ENCODE peak calls at places on chromosome 13, in ten cellular contexts. One of them, this sample, is unnamed.
A peak's percentile ranks its signal among the peaks of the same experiment; 100 is the strongest.

GRCh38 chr13:51180853-51181511 is 41.2 kb upstream of the FAM124A start:
- DNase-seq in substantia nigra: no peak
- DNase-seq in HFF-Myc: no peak
- DNase-seq in SHP77 treated with DMSO at 0.1 percent for 48 hours: no peak
- DNase-seq in dermis blood vessel endothelial cell: no peak
- DNase-seq in nephron progenitor cell: no peak
- DNase-seq in stomach: no peak
- DNase-seq in NCI-H345: no peak
- DNase-seq in kidney tubule cell: no peak
- DNase-seq in activated naive CD4-positive, alpha-beta T cell treated with anti-CD3 and anti-CD28 coated beads for 36 hours: no peak
- DNase-seq in this sample: no peak

GRCh38 chr13:95154441-95154886 is 146.8 kb downstream of the ABCC4 start:
- DNase-seq in substantia nigra: no peak
- DNase-seq in HFF-Myc: no peak
- DNase-seq in SHP77 treated with DMSO at 0.1 percent for 48 hours: peak; percentile 97
- DNase-seq in dermis blood vessel endothelial cell: peak; percentile 73
- DNase-seq in nephron progenitor cell: no peak
- DNase-seq in stomach: no peak
- DNase-seq in NCI-H345: peak; percentile 60
- DNase-seq in kidney tubule cell: no peak
- DNase-seq in activated naive CD4-positive, alpha-beta T cell treated with anti-CD3 and anti-CD28 coated beads for 36 hours: no peak
- DNase-seq in this sample: no peak

GRCh38 chr13:66312312-66313087 is 917.6 kb downstream of the PCDH9 start:
- DNase-seq in substantia nigra: no peak
- DNase-seq in HFF-Myc: no peak
- DNase-seq in SHP77 treated with DMSO at 0.1 percent for 48 hours: peak; percentile 78
- DNase-seq in dermis blood vessel endothelial cell: peak; percentile 15
- DNase-seq in nephron progenitor cell: no peak
- DNase-seq in stomach: peak; percentile 60
- DNase-seq in NCI-H345: peak; percentile 75
- DNase-seq in kidney tubule cell: peak; percentile 56
- DNase-seq in activated naive CD4-positive, alpha-beta T cell treated with anti-CD3 and anti-CD28 coated beads for 36 hours: no peak
- DNase-seq in this sample: no peak

GRCh38 chr13:28099396-28100148 is 804 bp downstream of the FLT3 start:
- DNase-seq in substantia nigra: no peak
- DNase-seq in HFF-Myc: no peak
- DNase-seq in SHP77 treated with DMSO at 0.1 percent for 48 hours: no peak
- DNase-seq in dermis blood vessel endothelial cell: no peak
- DNase-seq in nephron progenitor cell: no peak
- DNase-seq in stomach: no peak
- DNase-seq in NCI-H345: no peak
- DNase-seq in kidney tubule cell: no peak
- DNase-seq in activated naive CD4-positive, alpha-beta T cell treated with anti-CD3 and anti-CD28 coated beads for 36 hours: no peak
- DNase-seq in this sample: no peak

GRCh38 chr13:90576067-90576466 is 771.4 kb upstream of the MIR17HG start:
- DNase-seq in substantia nigra: no peak
- DNase-seq in HFF-Myc: no peak
- DNase-seq in SHP77 treated with DMSO at 0.1 percent for 48 hours: no peak
- DNase-seq in dermis blood vessel endothelial cell: no peak
- DNase-seq in nephron progenitor cell: no peak
- DNase-seq in stomach: no peak
- DNase-seq in NCI-H345: no peak
- DNase-seq in kidney tubule cell: no peak
- DNase-seq in activated naive CD4-positive, alpha-beta T cell treated with anti-CD3 and anti-CD28 coated beads for 36 hours: no peak
- DNase-seq in this sample: peak; percentile 38

GRCh38 chr13:21150013-21150412 is 26.3 kb downstream of the SKA3 start:
- DNase-seq in substantia nigra: no peak
- DNase-seq in HFF-Myc: no peak
- DNase-seq in SHP77 treated with DMSO at 0.1 percent for 48 hours: no peak
- DNase-seq in dermis blood vessel endothelial cell: peak; percentile 4
- DNase-seq in nephron progenitor cell: no peak
- DNase-seq in stomach: no peak
- DNase-seq in NCI-H345: no peak
- DNase-seq in kidney tubule cell: no peak
- DNase-seq in activated naive CD4-positive, alpha-beta T cell treated with anti-CD3 and anti-CD28 coated beads for 36 hours: no peak
- DNase-seq in this sample: no peak

GRCh38 chr13:48849515-48849914 is 126.2 kb upstream of the FNDC3A start:
- DNase-seq in substantia nigra: no peak
- DNase-seq in HFF-Myc: no peak
- DNase-seq in SHP77 treated with DMSO at 0.1 percent for 48 hours: no peak
- DNase-seq in dermis blood vessel endothelial cell: no peak
- DNase-seq in nephron progenitor cell: no peak
- DNase-seq in stomach: no peak
- DNase-seq in NCI-H345: no peak
- DNase-seq in kidney tubule cell: no peak
- DNase-seq in activated naive CD4-positive, alpha-beta T cell treated with anti-CD3 and anti-CD28 coated beads for 36 hours: no peak
- DNase-seq in this sample: no peak

GRCh38 chr13:70034280-70034679 is 73.3 kb upstream of the ATXN8OS start:
- DNase-seq in substantia nigra: no peak
- DNase-seq in HFF-Myc: no peak
- DNase-seq in SHP77 treated with DMSO at 0.1 percent for 48 hours: no peak
- DNase-seq in dermis blood vessel endothelial cell: no peak
- DNase-seq in nephron progenitor cell: no peak
- DNase-seq in stomach: no peak
- DNase-seq in NCI-H345: no peak
- DNase-seq in kidney tubule cell: peak; percentile 2
- DNase-seq in activated naive CD4-positive, alpha-beta T cell treated with anti-CD3 and anti-CD28 coated beads for 36 hours: no peak
- DNase-seq in this sample: no peak

GRCh38 chr13:24612726-24613125 is 67.5 kb upstream of the ATP12A start:
- DNase-seq in substantia nigra: no peak
- DNase-seq in HFF-Myc: no peak
- DNase-seq in SHP77 treated with DMSO at 0.1 percent for 48 hours: no peak
- DNase-seq in dermis blood vessel endothelial cell: no peak
- DNase-seq in nephron progenitor cell: no peak
- DNase-seq in stomach: no peak
- DNase-seq in NCI-H345: no peak
- DNase-seq in kidney tubule cell: no peak
- DNase-seq in activated naive CD4-positive, alpha-beta T cell treated with anti-CD3 and anti-CD28 coated beads for 36 hours: no peak
- DNase-seq in this sample: no peak

GRCh38 chr13:107296804-107297203 is 728.9 kb upstream of the ARGLU1 start:
- DNase-seq in substantia nigra: no peak
- DNase-seq in HFF-Myc: no peak
- DNase-seq in SHP77 treated with DMSO at 0.1 percent for 48 hours: no peak
- DNase-seq in dermis blood vessel endothelial cell: peak; percentile 11
- DNase-seq in nephron progenitor cell: no peak
- DNase-seq in stomach: no peak
- DNase-seq in NCI-H345: no peak
- DNase-seq in kidney tubule cell: no peak
- DNase-seq in activated naive CD4-positive, alpha-beta T cell treated with anti-CD3 and anti-CD28 coated beads for 36 hours: no peak
- DNase-seq in this sample: no peak

GRCh38 chr13:51241720-51242119 is 19.5 kb downstream of the FAM124A start:
- DNase-seq in substantia nigra: no peak
- DNase-seq in HFF-Myc: no peak
- DNase-seq in SHP77 treated with DMSO at 0.1 percent for 48 hours: no peak
- DNase-seq in dermis blood vessel endothelial cell: no peak
- DNase-seq in nephron progenitor cell: no peak
- DNase-seq in stomach: no peak
- DNase-seq in NCI-H345: no peak
- DNase-seq in kidney tubule cell: no peak
- DNase-seq in activated naive CD4-positive, alpha-beta T cell treated with anti-CD3 and anti-CD28 coated beads for 36 hours: no peak
- DNase-seq in this sample: no peak

GRCh38 chr13:70424928-70425327 is 316.7 kb upstream of the KLHL1 start:
- DNase-seq in substantia nigra: no peak
- DNase-seq in HFF-Myc: no peak
- DNase-seq in SHP77 treated with DMSO at 0.1 percent for 48 hours: no peak
- DNase-seq in dermis blood vessel endothelial cell: no peak
- DNase-seq in nephron progenitor cell: no peak
- DNase-seq in stomach: no peak
- DNase-seq in NCI-H345: no peak
- DNase-seq in kidney tubule cell: no peak
- DNase-seq in activated naive CD4-positive, alpha-beta T cell treated with anti-CD3 and anti-CD28 coated beads for 36 hours: no peak
- DNase-seq in this sample: no peak

GRCh38 chr13:27919299-27919933 is 384 bp upstream of the PDX1 start:
- DNase-seq in substantia nigra: no peak
- DNase-seq in HFF-Myc: no peak
- DNase-seq in SHP77 treated with DMSO at 0.1 percent for 48 hours: peak; percentile 71
- DNase-seq in dermis blood vessel endothelial cell: no peak
- DNase-seq in nephron progenitor cell: no peak
- DNase-seq in stomach: no peak
- DNase-seq in NCI-H345: peak; percentile 81
- DNase-seq in kidney tubule cell: no peak
- DNase-seq in activated naive CD4-positive, alpha-beta T cell treated with anti-CD3 and anti-CD28 coated beads for 36 hours: no peak
- DNase-seq in this sample: no peak

GRCh38 chr13:73940098-73940497 is 194.1 kb downstream of the KLF12 start:
- DNase-seq in substantia nigra: no peak
- DNase-seq in HFF-Myc: no peak
- DNase-seq in SHP77 treated with DMSO at 0.1 percent for 48 hours: no peak
- DNase-seq in dermis blood vessel endothelial cell: no peak
- DNase-seq in nephron progenitor cell: no peak
- DNase-seq in stomach: no peak
- DNase-seq in NCI-H345: peak; percentile 3
- DNase-seq in kidney tubule cell: peak; percentile 56
- DNase-seq in activated naive CD4-positive, alpha-beta T cell treated with anti-CD3 and anti-CD28 coated beads for 36 hours: no peak
- DNase-seq in this sample: no peak

GRCh38 chr13:47480121-47480520 is 521.0 kb downstream of the SUCLA2 start:
- DNase-seq in substantia nigra: no peak
- DNase-seq in HFF-Myc: peak; percentile 75
- DNase-seq in SHP77 treated with DMSO at 0.1 percent for 48 hours: no peak
- DNase-seq in dermis blood vessel endothelial cell: no peak
- DNase-seq in nephron progenitor cell: no peak
- DNase-seq in stomach: no peak
- DNase-seq in NCI-H345: no peak
- DNase-seq in kidney tubule cell: peak; percentile 81
- DNase-seq in activated naive CD4-positive, alpha-beta T cell treated with anti-CD3 and anti-CD28 coated beads for 36 hours: no peak
- DNase-seq in this sample: no peak

GRCh38 chr13:41812851-41813250 is 148.1 kb downstream of the VWA8 start:
- DNase-seq in substantia nigra: no peak
- DNase-seq in HFF-Myc: no peak
- DNase-seq in SHP77 treated with DMSO at 0.1 percent for 48 hours: no peak
- DNase-seq in dermis blood vessel endothelial cell: no peak
- DNase-seq in nephron progenitor cell: no peak
- DNase-seq in stomach: no peak
- DNase-seq in NCI-H345: no peak
- DNase-seq in kidney tubule cell: no peak
- DNase-seq in activated naive CD4-positive, alpha-beta T cell treated with anti-CD3 and anti-CD28 coated beads for 36 hours: no peak
- DNase-seq in this sample: no peak

GRCh38 chr13:20676213-20676612 is 27.3 kb upstream of the IL17D start:
- DNase-seq in substantia nigra: no peak
- DNase-seq in HFF-Myc: no peak
- DNase-seq in SHP77 treated with DMSO at 0.1 percent for 48 hours: no peak
- DNase-seq in dermis blood vessel endothelial cell: no peak
- DNase-seq in nephron progenitor cell: no peak
- DNase-seq in stomach: no peak
- DNase-seq in NCI-H345: no peak
- DNase-seq in kidney tubule cell: no peak
- DNase-seq in activated naive CD4-positive, alpha-beta T cell treated with anti-CD3 and anti-CD28 coated beads for 36 hours: no peak
- DNase-seq in this sample: no peak

GRCh38 chr13:20492641-20493040 is 33.0 kb downstream of the CRYL1 start:
- DNase-seq in substantia nigra: no peak
- DNase-seq in HFF-Myc: no peak
- DNase-seq in SHP77 treated with DMSO at 0.1 percent for 48 hours: no peak
- DNase-seq in dermis blood vessel endothelial cell: peak; percentile 61
- DNase-seq in nephron progenitor cell: peak; percentile 21
- DNase-seq in stomach: no peak
- DNase-seq in NCI-H345: peak; percentile 3
- DNase-seq in kidney tubule cell: peak; percentile 82
- DNase-seq in activated naive CD4-positive, alpha-beta T cell treated with anti-CD3 and anti-CD28 coated beads for 36 hours: peak; percentile 42
- DNase-seq in this sample: peak; percentile 37

GRCh38 chr13:64684685-64685431 is 2545.3 kb downstream of the PCDH9 start:
- DNase-seq in substantia nigra: no peak
- DNase-seq in HFF-Myc: no peak
- DNase-seq in SHP77 treated with DMSO at 0.1 percent for 48 hours: no peak
- DNase-seq in dermis blood vessel endothelial cell: no peak
- DNase-seq in nephron progenitor cell: no peak
- DNase-seq in stomach: no peak
- DNase-seq in NCI-H345: no peak
- DNase-seq in kidney tubule cell: no peak
- DNase-seq in activated naive CD4-positive, alpha-beta T cell treated with anti-CD3 and anti-CD28 coated beads for 36 hours: no peak
- DNase-seq in this sample: peak; percentile 43

GRCh38 chr13:106570354-106570822 is 2.5 kb upstream of the ARGLU1 start:
- DNase-seq in substantia nigra: no peak
- DNase-seq in HFF-Myc: no peak
- DNase-seq in SHP77 treated with DMSO at 0.1 percent for 48 hours: peak; percentile 77
- DNase-seq in dermis blood vessel endothelial cell: peak; percentile 92
- DNase-seq in nephron progenitor cell: peak; percentile 63
- DNase-seq in stomach: peak; percentile 80
- DNase-seq in NCI-H345: no peak
- DNase-seq in kidney tubule cell: peak; percentile 72
- DNase-seq in activated naive CD4-positive, alpha-beta T cell treated with anti-CD3 and anti-CD28 coated beads for 36 hours: peak; percentile 85
- DNase-seq in this sample: peak; percentile 85

GRCh38 chr13:101354895-101355294 is 61.4 kb downstream of the NALCN start:
- DNase-seq in substantia nigra: no peak
- DNase-seq in HFF-Myc: no peak
- DNase-seq in SHP77 treated with DMSO at 0.1 percent for 48 hours: no peak
- DNase-seq in dermis blood vessel endothelial cell: no peak
- DNase-seq in nephron progenitor cell: no peak
- DNase-seq in stomach: no peak
- DNase-seq in NCI-H345: no peak
- DNase-seq in kidney tubule cell: no peak
- DNase-seq in activated naive CD4-positive, alpha-beta T cell treated with anti-CD3 and anti-CD28 coated beads for 36 hours: no peak
- DNase-seq in this sample: no peak

GRCh38 chr13:107883561-107884175 is 331.7 kb downstream of the LIG4 start:
- DNase-seq in substantia nigra: no peak
- DNase-seq in HFF-Myc: no peak
- DNase-seq in SHP77 treated with DMSO at 0.1 percent for 48 hours: no peak
- DNase-seq in dermis blood vessel endothelial cell: no peak
- DNase-seq in nephron progenitor cell: no peak
- DNase-seq in stomach: no peak
- DNase-seq in NCI-H345: no peak
- DNase-seq in kidney tubule cell: peak; percentile 92
- DNase-seq in activated naive CD4-positive, alpha-beta T cell treated with anti-CD3 and anti-CD28 coated beads for 36 hours: no peak
- DNase-seq in this sample: no peak

GRCh38 chr13:22642088-22642487 is 538.7 kb upstream of the SGCG start:
- DNase-seq in substantia nigra: no peak
- DNase-seq in HFF-Myc: no peak
- DNase-seq in SHP77 treated with DMSO at 0.1 percent for 48 hours: no peak
- DNase-seq in dermis blood vessel endothelial cell: no peak
- DNase-seq in nephron progenitor cell: no peak
- DNase-seq in stomach: no peak
- DNase-seq in NCI-H345: no peak
- DNase-seq in kidney tubule cell: no peak
- DNase-seq in activated naive CD4-positive, alpha-beta T cell treated with anti-CD3 and anti-CD28 coated beads for 36 hours: no peak
- DNase-seq in this sample: no peak

GRCh38 chr13:85019121-85019520 is 780.1 kb downstream of the SLITRK6 start:
- DNase-seq in substantia nigra: no peak
- DNase-seq in HFF-Myc: no peak
- DNase-seq in SHP77 treated with DMSO at 0.1 percent for 48 hours: no peak
- DNase-seq in dermis blood vessel endothelial cell: no peak
- DNase-seq in nephron progenitor cell: no peak
- DNase-seq in stomach: no peak
- DNase-seq in NCI-H345: no peak
- DNase-seq in kidney tubule cell: no peak
- DNase-seq in activated naive CD4-positive, alpha-beta T cell treated with anti-CD3 and anti-CD28 coated beads for 36 hours: no peak
- DNase-seq in this sample: no peak

GRCh38 chr13:45258339-45258685 is 57.5 kb upstream of the KCTD4 start:
- DNase-seq in substantia nigra: no peak
- DNase-seq in HFF-Myc: no peak
- DNase-seq in SHP77 treated with DMSO at 0.1 percent for 48 hours: no peak
- DNase-seq in dermis blood vessel endothelial cell: no peak
- DNase-seq in nephron progenitor cell: no peak
- DNase-seq in stomach: no peak
- DNase-seq in NCI-H345: no peak
- DNase-seq in kidney tubule cell: no peak
- DNase-seq in activated naive CD4-positive, alpha-beta T cell treated with anti-CD3 and anti-CD28 coated beads for 36 hours: no peak
- DNase-seq in this sample: no peak

This sample was measured in posterior cingulate gyrus.